ENCODE peak calls at places on chromosomes 7 and 10, in eight cellular contexts. A is heart left ventricle, W is neural progenitor cell, Y is PC-9, N is GM23338, V is Karpas-422, R is GM23248, K is right lobe of liver. Z is an unnamed sample. For H3K36me3, the result is how much of the 10 kb centered on the place peaks cover.

GRCh38 chr10:89296227-89296648 is 5.6 kb upstream of the IFIT2 start:
- DNase-seq in W (no peak), Y (no peak), A (no peak), R (peak), N (no peak), K (no peak), V (no peak), Z (peak)

GRCh38 chr7:13028036-13028730 is 340.8 kb downstream of the ARL4A start:
- DNase-seq in R (no peak), N (no peak), W (no peak), A (no peak), K (no peak), Y (no peak), V (no peak), Z (no peak)

GRCh38 chr10:108791030-108791429 is 1132.3 kb downstream of the XPNPEP1 start:
- DNase-seq in R (no peak), K (no peak), N (no peak), W (no peak), A (no peak), Y (no peak), V (no peak), Z (no peak)

GRCh38 chr10:34629120-34629519 is 186.0 kb downstream of the PARD3 start:
- DNase-seq in N (no peak), Y (no peak), R (no peak), K (no peak), V (no peak), W (no peak), A (no peak), Z (no peak)

GRCh38 chr7:70923086-70923845 is 208.7 kb upstream of the GALNT17 start:
- DNase-seq in W (peak), N (no peak), R (no peak), V (no peak), K (no peak), A (no peak), Y (no peak), Z (no peak)

GRCh38 chr10:2866569-2866968 is 200.8 kb upstream of the PFKP start:
- DNase-seq in W (no peak), V (no peak), N (no peak), Y (no peak), A (no peak), K (no peak), R (no peak), Z (no peak)

GRCh38 chr10:44393051-44393630 is 8.2 kb upstream of the CXCL12 start:
- DNase-seq in A (no peak), R (no peak), K (no peak), Y (no peak), N (no peak), V (no peak), W (no peak), Z (no peak)

GRCh38 chr10:11498399-11498798 is 113.1 kb downstream of the USP6NL start:
- DNase-seq in W (no peak), V (no peak), A (no peak), K (no peak), R (no peak), N (no peak), Y (no peak), Z (no peak)

GRCh38 chr10:60148266-60148840 is 241.3 kb downstream of the ANK3 start:
- DNase-seq in A (no peak), R (peak), V (no peak), N (no peak), W (no peak), Y (peak), K (no peak), Z (no peak)

GRCh38 chr10:71268247-71268691 is 50.8 kb upstream of the SLC29A3 start:
- DNase-seq in N (peak), K (no peak), W (peak), Y (no peak), R (peak), A (peak), V (no peak), Z (no peak)

GRCh38 chr7:155763721-155764431 is 48.4 kb downstream of the SHH start:
- DNase-seq in N (no peak), Y (no peak), K (peak), W (no peak), V (no peak), A (no peak), R (no peak), Z (peak)

GRCh38 chr7:45583296-45583695 is 9.1 kb downstream of the ADCY1 start:
- DNase-seq in A (no peak), K (no peak), R (no peak), Y (no peak), N (no peak), W (no peak), V (no peak), Z (no peak)

GRCh38 chr10:132387723-132388210 is 9.2 kb upstream of the PWWP2B start:
- DNase-seq in N (peak), K (peak), A (peak), R (peak), Y (no peak), V (peak), W (peak), Z (peak)

GRCh38 chr10:133393401-133394063 is 425 bp upstream of the MTG1 start:
- DNase-seq in A (no peak), V (no peak), R (no peak), N (no peak), W (no peak), Y (no peak), K (peak), Z (no peak)

GRCh38 chr7:21108182-21108581 is 319.7 kb upstream of the SP4 start:
- DNase-seq in K (no peak), A (no peak), R (no peak), Y (no peak), N (peak), V (no peak), W (peak), Z (peak)

GRCh38 chr10:13334556-13334955 is 13.5 kb downstream of the SEPHS1 start:
- DNase-seq in R (no peak), Y (no peak), K (no peak), N (no peak), W (no peak), V (peak), A (no peak), Z (no peak)
- H3K36me3 ChIP-seq in R (under half), Y (under half), K (under half), N (half or more), W (under half), V (under half), A (under half), Z (half or more)

DNA sequence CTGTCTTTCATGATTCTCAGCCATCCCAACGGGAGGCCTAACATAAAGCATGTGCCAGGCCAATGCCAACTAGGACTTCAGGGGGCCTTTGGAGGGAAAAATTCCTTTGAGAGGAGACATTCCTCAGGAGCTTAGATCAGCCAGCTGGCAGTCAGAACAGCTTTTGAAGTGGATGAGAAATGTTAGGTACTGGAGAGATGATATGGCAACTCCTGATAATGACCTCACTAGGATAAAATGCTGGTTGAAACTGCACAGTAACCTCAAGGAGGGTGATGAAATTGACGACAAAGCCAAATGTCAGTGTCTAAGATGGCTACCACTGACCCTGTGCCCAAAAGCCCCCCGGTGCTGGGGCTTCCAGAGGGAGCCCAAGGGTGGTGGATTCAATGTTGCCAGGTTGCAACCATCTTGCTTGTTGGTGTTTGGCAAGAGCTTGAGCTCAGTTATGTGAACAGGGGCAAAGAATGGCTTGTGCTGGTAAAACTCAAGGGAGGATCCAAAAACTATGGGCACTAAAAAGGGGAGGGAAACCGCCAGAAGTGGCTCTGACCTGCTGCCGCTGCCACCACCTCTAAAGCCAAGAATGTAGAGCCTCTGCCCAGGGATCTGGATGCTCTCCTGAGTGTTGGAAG is 121.2 kb downstream of the UBE2H start:
- DNase-seq in N (peak), Y (peak), K (no peak), R (peak), A (peak), V (no peak), W (peak), Z (no peak)
- H3K27ac ChIP-seq in N (no peak), Y (peak), K (no peak), R (peak), A (peak), V (no peak), W (no peak), Z (peak)

DNA sequence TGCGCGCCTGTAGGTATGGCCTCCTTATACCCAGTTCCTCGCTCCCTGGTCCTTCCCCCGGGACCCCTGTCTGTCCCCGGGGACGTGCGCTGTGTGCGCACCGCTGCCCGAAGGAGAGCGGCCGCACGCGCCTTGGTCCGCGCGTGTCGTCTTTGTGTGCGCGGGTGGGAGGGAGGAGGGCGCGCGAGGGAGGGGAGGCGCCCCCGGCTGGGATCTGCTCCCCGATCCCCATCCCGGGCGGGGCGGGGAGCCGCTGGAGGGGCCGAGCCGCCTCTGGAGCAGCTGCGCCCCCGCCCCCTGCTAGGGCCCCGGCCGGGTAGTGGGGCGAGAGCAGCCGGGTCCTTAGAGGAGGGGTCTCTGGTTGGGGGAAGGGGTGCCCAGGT is 405 bp downstream of the SH2B2 start:
- DNase-seq in W (no peak), R (no peak), Y (no peak), V (peak), A (no peak), K (peak), N (no peak), Z (no peak)
- H3K36me3 ChIP-seq in W (under half), R (under half), Y (under half), V (under half), A (under half), K (under half), N (under half), Z (under half)

GRCh38 chr7:98398567-98399372 is 2.1 kb downstream of the BAIAP2L1 start:
- DNase-seq in Y (peak), V (no peak), K (no peak), A (no peak), W (peak), N (peak), R (peak), Z (no peak)

GRCh38 chr7:98400538-98401427 is at the start of gene BAIAP2L1:
- DNase-seq in Y (peak), W (peak), N (peak), V (peak), R (peak), K (peak), A (peak), Z (peak)

GRCh38 chr7:98396768-98397167 is 4.1 kb downstream of the BAIAP2L1 start:
- DNase-seq in Y (no peak), A (no peak), V (no peak), W (no peak), K (no peak), N (no peak), R (no peak), Z (no peak)

GRCh38 chr7:98399462-98399861 is 1.4 kb downstream of the BAIAP2L1 start:
- DNase-seq in W (peak), A (no peak), V (no peak), K (no peak), N (no peak), R (peak), Y (peak), Z (no peak)

DNA sequence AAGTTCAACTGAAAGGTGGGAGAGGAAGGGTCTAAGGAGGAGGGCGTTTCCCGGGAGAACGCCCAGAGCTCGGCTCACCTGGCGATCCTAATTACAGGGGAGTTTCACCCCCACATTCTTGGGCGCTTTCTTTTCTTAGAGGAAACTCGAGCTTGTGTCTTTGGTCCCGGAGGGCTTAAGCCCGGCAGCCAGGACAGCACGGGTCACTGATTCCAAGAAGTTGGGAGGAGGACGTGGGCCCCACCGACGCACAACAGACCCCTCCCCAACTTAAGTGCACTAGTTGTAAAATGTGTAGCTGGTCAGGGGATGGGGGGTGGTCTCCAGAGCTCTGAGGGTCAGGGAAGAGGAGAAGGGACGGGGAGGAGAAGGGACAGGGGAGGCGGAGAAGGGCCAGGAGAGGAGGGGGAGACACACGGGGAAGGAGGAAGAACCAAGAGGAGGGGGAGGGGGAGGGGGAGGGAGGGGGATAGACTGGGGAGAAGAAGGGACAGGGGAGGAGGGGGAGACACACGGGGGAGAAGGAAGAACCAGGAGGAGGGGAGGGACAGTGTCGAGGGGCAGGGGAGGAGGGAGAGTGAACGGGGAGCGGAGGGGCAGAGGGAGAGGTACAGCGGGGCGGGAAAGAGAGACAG is 870 bp downstream of the BAIAP2L1 start:
- DNase-seq in R (peak), W (peak), N (peak), Y (peak), V (no peak), K (no peak), A (no peak), Z (no peak)
- H3K27ac ChIP-seq in R (peak), W (no peak), N (peak), Y (peak), V (no peak), K (peak), A (peak), Z (peak)

DNA sequence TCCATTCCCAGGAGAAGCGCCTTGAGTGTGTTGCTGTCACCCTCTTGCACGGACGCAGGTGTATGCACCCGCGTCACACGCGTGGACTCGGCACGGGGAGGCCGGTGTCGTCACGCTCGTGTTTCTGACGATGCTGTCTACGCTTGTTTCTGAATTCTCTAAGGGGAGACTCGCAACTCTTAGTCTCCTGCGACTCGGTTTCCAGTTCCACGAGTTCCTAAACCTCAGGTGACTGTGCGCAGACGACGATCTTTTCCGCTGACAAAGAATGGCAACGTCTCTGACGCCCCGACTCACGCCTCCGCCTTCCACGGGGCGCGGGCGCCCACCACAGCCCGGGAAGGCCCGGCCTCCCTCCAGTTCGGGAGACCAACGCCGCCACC is 579 bp downstream of the IDI1 start:
- DNase-seq in Y (no peak), W (no peak), K (peak), N (no peak), V (no peak), R (no peak), A (no peak), Z (no peak)
- H3K36me3 ChIP-seq in Y (under half), W (under half), K (under half), N (under half), V (under half), R (under half), A (under half), Z (under half)

GRCh38 chr10:130191380-130191779 is 55.2 kb downstream of the GLRX3 start:
- DNase-seq in Y (no peak), R (no peak), A (no peak), N (no peak), K (no peak), W (no peak), V (no peak), Z (no peak)
- H3K27ac ChIP-seq in Y (no peak), R (no peak), A (no peak), N (no peak), K (no peak), W (no peak), V (no peak), Z (no peak)

GRCh38 chr7:157194948-157195347 is 56.2 kb downstream of the UBE3C start:
- DNase-seq in N (no peak), W (no peak), V (no peak), K (no peak), R (no peak), Y (no peak), A (no peak), Z (no peak)

GRCh38 chr7:157195868-157196267 is 57.1 kb downstream of the UBE3C start:
- DNase-seq in R (no peak), W (no peak), N (no peak), V (no peak), Y (no peak), K (no peak), A (no peak), Z (no peak)

GRCh38 chr7:157189405-157189804 is 50.7 kb downstream of the UBE3C start:
- DNase-seq in R (no peak), N (peak), K (no peak), Y (no peak), W (peak), A (no peak), V (no peak), Z (no peak)

GRCh38 chr7:157192861-157193260 is 54.1 kb downstream of the UBE3C start:
- DNase-seq in R (no peak), Y (no peak), A (no peak), W (no peak), V (no peak), N (no peak), K (no peak), Z (no peak)

DNA sequence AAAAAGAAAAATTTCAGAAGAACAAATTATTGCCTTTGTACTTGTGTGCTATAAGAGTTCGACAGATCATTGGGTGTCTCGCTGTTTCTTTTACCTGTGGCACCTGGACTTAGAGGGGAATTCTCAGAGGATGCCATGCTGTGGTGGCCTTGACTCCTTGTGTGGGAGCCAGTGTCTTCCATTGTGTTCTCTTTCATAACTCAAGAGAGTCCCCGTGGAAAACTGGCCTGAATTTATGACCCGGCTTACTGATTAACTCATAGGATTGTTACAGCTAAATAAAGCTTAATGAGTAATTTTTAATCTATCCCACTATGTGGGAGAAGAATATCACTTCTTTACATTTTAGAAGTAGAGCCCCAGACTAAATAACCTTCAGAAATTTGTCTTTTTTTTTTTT is 54.5 kb downstream of the UBE3C start:
- DNase-seq in R (no peak), V (no peak), K (no peak), Y (no peak), W (no peak), A (no peak), N (no peak), Z (no peak)
- H3K36me3 ChIP-seq in R (under half), V (half or more), K (under half), Y (under half), W (under half), A (under half), N (under half), Z (half or more)

DNA sequence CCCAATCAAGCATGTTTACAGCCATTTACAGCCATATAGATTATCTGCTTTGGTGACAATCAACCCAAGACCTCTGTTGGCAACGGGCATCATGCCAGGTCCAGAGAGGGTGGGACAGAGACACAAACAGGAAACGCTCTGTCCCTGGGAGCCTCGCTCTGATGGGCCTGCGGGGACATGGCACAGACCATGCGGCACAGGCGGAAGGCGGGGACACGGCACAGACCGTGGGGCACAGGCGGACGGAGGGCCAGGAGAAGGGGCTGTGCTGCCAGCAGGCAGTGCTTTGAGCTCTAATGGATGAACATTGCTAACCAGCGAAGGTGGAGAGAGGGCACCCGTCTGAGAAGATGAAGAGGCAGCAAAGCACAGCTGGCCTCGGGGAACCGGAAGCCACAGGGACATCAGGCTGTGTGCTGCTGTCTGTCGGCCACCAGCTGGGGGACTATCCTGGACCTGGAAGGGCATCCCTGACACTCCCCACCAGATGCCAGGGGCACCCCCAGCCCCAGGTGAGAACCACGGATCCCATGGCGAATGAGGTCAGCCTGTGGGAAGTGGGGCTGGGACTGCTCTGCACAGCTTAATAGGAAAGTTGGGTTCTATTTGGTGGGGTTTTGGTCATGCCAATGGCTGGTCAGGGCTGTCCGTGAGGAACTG is 61.0 kb downstream of the DIP2C start:
- DNase-seq in K (no peak), W (no peak), Y (no peak), A (no peak), V (no peak), R (no peak), N (no peak), Z (no peak)
- H3K27ac ChIP-seq in K (no peak), W (no peak), Y (no peak), A (no peak), V (no peak), R (no peak), N (no peak), Z (no peak)